ENCODE peak calls at places on chromosomes 11 and 22, in seven cellular contexts. G is pancreas, M is HFF-Myc, J is K562, S is heart left ventricle, L is OCI-LY7, X is epithelial cell of esophagus. B is an unnamed sample.

GRCh38 chr11:29578806-29579205 is 438.0 kb downstream of the KCNA4 start:
- DNase-seq in G (no peak), M (no peak), J (no peak), S (no peak), L (no peak), X (no peak), B (no peak)

GRCh38 chr11:14967581-14968214 is 4.5 kb downstream of the CALCA start:
- DNase-seq in G (no peak), M (no peak), J (no peak), S (no peak), L (no peak), X (no peak), B (no peak)

GRCh38 chr11:101914737-101915426 is at the start of gene CEP126:
- DNase-seq in G (peak; percentile 83), M (peak; percentile 62), J (peak; percentile 84), S (peak; percentile 95), L (peak; percentile 97), X (peak; percentile 95), B (peak; percentile 97)

GRCh38 chr11:66124564-66124963 is 54.5 kb downstream of the PACS1 start:
- DNase-seq in G (no peak), M (no peak), J (no peak), S (no peak), L (no peak), X (peak; percentile 85), B (peak; percentile 21)

GRCh38 chr22:25702046-25702445 is 39.9 kb upstream of the MYO18B start:
- DNase-seq in G (no peak), M (peak; percentile 6), J (no peak), S (no peak), L (peak; percentile 30), X (peak; percentile 15), B (peak; percentile 55)

GRCh38 chr11:112029460-112029859 is 4.3 kb downstream of the DLAT start:
- DNase-seq in G (no peak), M (no peak), J (no peak), S (no peak), L (no peak), X (no peak), B (no peak)

GRCh38 chr11:118164885-118165284 is 11.6 kb downstream of the SCN2B start:
- DNase-seq in G (no peak), M (no peak), J (no peak), S (no peak), L (no peak), X (no peak), B (no peak)

GRCh38 chr11:92770981-92771380 is 198.5 kb upstream of the MTNR1B start:
- DNase-seq in G (no peak), M (no peak), J (no peak), S (no peak), L (no peak), X (no peak), B (no peak)

GRCh38 chr11:116563028-116563712 is 209.6 kb downstream of the BUD13 start:
- DNase-seq in G (peak; percentile 61), M (no peak), J (no peak), S (no peak), L (no peak), X (no peak), B (peak; percentile 6)

GRCh38 chr11:119700030-119700429 is 29.0 kb downstream of the NECTIN1 start:
- DNase-seq in G (peak; percentile 20), M (no peak), J (no peak), S (no peak), L (no peak), X (no peak), B (no peak)

GRCh38 chr11:10483174-10483573 is 28.1 kb downstream of the AMPD3 start:
- DNase-seq in G (no peak), M (no peak), J (no peak), S (no peak), L (no peak), X (no peak), B (no peak)

GRCh38 chr11:120236169-120237107 is 3.5 kb upstream of the POU2F3 start:
- DNase-seq in G (no peak), M (peak; percentile 32), J (peak; percentile 36), S (no peak), L (no peak), X (peak; percentile 45), B (peak; percentile 36)

GRCh38 chr11:47391711-47392432 is 13.5 kb upstream of the SPI1 start:
- DNase-seq in G (no peak), M (no peak), J (no peak), S (no peak), L (no peak), X (no peak), B (no peak)

GRCh38 chr22:19612866-19613572 is 88.8 kb upstream of the CLDN5 start:
- DNase-seq in G (no peak), M (no peak), J (no peak), S (no peak), L (no peak), X (no peak), B (no peak)

GRCh38 chr22:25153961-25154685 is 45.5 kb upstream of the CRYBB3 start:
- DNase-seq in G (peak; percentile 43), M (no peak), J (no peak), S (peak; percentile 70), L (no peak), X (peak; percentile 94), B (peak; percentile 90)

GRCh38 chr11:2538951-2539735 is 94.3 kb downstream of the KCNQ1 start:
- DNase-seq in G (no peak), M (no peak), J (no peak), S (peak; percentile 25), L (no peak), X (no peak), B (no peak)

GRCh38 chr11:120952503-120953229 is 71.2 kb upstream of the TBCEL start:
- DNase-seq in G (peak; percentile 70), M (peak; percentile 21), J (peak; percentile 85), S (peak; percentile 70), L (peak; percentile 76), X (peak; percentile 70), B (peak; percentile 77)

GRCh38 chr11:131629925-131630324 is 259.5 kb downstream of the NTM start:
- DNase-seq in G (no peak), M (no peak), J (no peak), S (no peak), L (no peak), X (no peak), B (no peak)

GRCh38 chr11:47923667-47924066 is 56.7 kb upstream of the PTPRJ start:
- DNase-seq in G (peak; percentile 36), M (no peak), J (no peak), S (peak; percentile 55), L (no peak), X (no peak), B (peak; percentile 47)

GRCh38 chr11:5626191-5626590 is 1.4 kb downstream of the TRIM34 start:
- DNase-seq in G (no peak), M (no peak), J (no peak), S (no peak), L (no peak), X (peak; percentile 57), B (peak; percentile 24)

GRCh38 chr22:50729391-50730012 is 8.5 kb upstream of the ACR start:
- DNase-seq in G (peak; percentile 1), M (no peak), J (no peak), S (peak; percentile 20), L (peak; percentile 76), X (no peak), B (no peak)

GRCh38 chr11:74952752-74953151 is 3.7 kb downstream of the SPCS2 start:
- DNase-seq in G (no peak), M (no peak), J (no peak), S (no peak), L (no peak), X (no peak), B (no peak)
- H3K4me3 ChIP-seq in G (no peak overlapping the region), M (no peak overlapping the region), J (no peak overlapping the region), S (no peak overlapping the region), L (no peak overlapping the region), X (no peak overlapping the region), B (no peak overlapping the region)

GRCh38 chr11:95337972-95338429 is 107.0 kb upstream of the SESN3 start:
- DNase-seq in G (no peak), M (no peak), J (no peak), S (no peak), L (no peak), X (no peak), B (no peak)
- H3K4me3 ChIP-seq in G (no peak overlapping the region), M (no peak overlapping the region), J (no peak overlapping the region), S (no peak overlapping the region), L (no peak overlapping the region), X (no peak overlapping the region), B (no peak overlapping the region)

DNA sequence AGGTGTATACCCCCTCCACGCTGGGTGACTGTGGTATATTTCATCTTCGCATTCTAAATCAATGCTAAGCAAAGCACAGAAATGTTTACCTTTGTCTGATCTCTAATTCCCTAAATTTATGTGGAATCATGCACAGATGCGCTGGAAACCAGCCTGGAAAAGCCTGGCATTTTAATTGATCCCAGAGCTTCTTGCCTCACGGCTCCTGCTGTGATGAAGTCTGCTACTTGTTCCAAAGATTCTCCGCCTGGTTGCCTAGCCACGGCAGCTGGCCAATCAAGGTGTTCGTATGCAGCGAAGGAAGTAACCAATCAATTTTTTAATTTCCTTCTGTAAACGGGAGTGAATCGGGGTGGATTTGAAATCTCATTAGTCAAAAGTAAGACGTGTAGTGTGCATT is 133.8 kb downstream of the FANCF start:
- DNase-seq in G (peak; percentile 5), M (peak; percentile 86), J (no peak), S (no peak), L (no peak), X (no peak), B (no peak)
- H3K4me3 ChIP-seq in G (no peak overlapping the region), M (peak overlapping the region; percentile 12), J (no peak overlapping the region), S (no peak overlapping the region), L (no peak overlapping the region), X (no peak overlapping the region), B (no peak overlapping the region)

DNA sequence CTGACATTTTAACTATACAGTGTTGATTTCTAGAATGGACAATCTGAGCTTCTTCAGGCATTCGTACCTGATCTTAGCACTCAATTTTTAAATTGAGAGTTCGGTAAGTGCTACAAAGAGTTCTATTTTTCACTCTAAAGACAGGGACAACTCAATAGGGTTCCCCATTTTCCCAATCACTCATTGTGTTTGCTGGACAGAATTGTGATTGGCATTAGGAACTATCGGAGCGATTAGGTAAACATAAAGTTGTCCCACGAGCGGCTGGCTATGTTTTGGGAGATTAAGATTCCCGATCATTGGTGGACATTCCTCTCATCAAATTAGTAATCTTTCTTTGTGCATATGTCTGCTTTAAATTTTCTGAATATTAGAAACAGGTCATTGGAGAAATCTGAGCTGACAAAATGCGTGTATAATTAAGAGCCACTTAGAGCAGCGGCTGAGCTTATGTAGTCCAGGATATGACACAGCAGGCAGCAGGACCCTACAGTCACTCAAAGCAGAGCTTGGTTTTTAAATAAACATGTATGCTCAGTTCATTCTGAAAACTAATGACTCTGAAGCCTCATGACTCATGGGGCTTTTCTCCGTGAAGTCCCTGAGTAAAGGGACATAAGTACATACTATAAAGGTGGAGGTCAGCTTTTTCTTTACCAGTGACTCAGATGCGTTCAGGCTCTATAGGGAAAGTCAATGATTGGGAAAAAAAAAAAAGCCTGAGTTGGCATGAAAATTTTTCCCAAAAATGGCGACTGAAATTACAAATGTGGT is 109.4 kb downstream of the GRIA4 start:
- DNase-seq in G (no peak), M (peak; percentile 4), J (no peak), S (no peak), L (no peak), X (peak; percentile 78), B (peak; percentile 17)
- H3K4me3 ChIP-seq in G (no peak overlapping the region), M (no peak overlapping the region), J (no peak overlapping the region), S (no peak overlapping the region), L (no peak overlapping the region), X (no peak overlapping the region), B (no peak overlapping the region)

GRCh38 chr22:32202161-32202538 is 2.7 kb downstream of the RFPL2 start:
- DNase-seq in G (no peak), M (no peak), J (no peak), S (no peak), L (no peak), X (no peak), B (no peak)
- H3K4me3 ChIP-seq in G (no peak overlapping the region), M (no peak overlapping the region), J (no peak overlapping the region), S (no peak overlapping the region), L (no peak overlapping the region), X (no peak overlapping the region), B (no peak overlapping the region)